ENCODE peak calls at places on chromosomes 1 and 21, in six cellular contexts. A, Q, G, L, O and Z are unnamed samples.

GRCh38 chr1:214569357-214570004 is 18.1 kb upstream of the PTPN14 start:
- DNase-seq in A (no peak), Q (peak), G (no peak), L (no peak), O (peak), Z (no peak)

GRCh38 chr1:45503462-45504360 is 3.6 kb downstream of the MMACHC start:
- DNase-seq in A (no peak), Q (no peak), G (no peak), L (no peak), O (no peak), Z (no peak)

GRCh38 chr1:109113787-109114568 is at the start of gene ELAPOR1:
- DNase-seq in A (no peak), Q (peak), G (peak), L (peak), O (peak), Z (peak)

GRCh38 chr1:207938016-207938415 is 27.1 kb upstream of the CD34 start:
- DNase-seq in A (no peak), Q (peak), G (peak), L (no peak), O (peak), Z (no peak)

GRCh38 chr1:2415801-2416208 is 3.4 kb upstream of the PEX10 start:
- DNase-seq in A (peak), Q (no peak), G (no peak), L (no peak), O (peak), Z (no peak)

GRCh38 chr1:7408771-7409150 is 362.3 kb upstream of the VAMP3 start:
- DNase-seq in A (no peak), Q (no peak), G (no peak), L (no peak), O (no peak), Z (no peak)

GRCh38 chr1:56285554-56286402 is 293.6 kb downstream of the PLPP3 start:
- DNase-seq in A (no peak), Q (no peak), G (no peak), L (no peak), O (no peak), Z (no peak)

GRCh38 chr1:188700116-188700515 is 1777.5 kb downstream of the BRINP3 start:
- DNase-seq in A (no peak), Q (no peak), G (no peak), L (no peak), O (peak), Z (no peak)

GRCh38 chr1:1941868-1942752 is 23.0 kb upstream of the TMEM52 start:
- DNase-seq in A (no peak), Q (no peak), G (no peak), L (no peak), O (no peak), Z (no peak)

GRCh38 chr1:11324562-11324961 is 51.6 kb downstream of the UBIAD1 start:
- DNase-seq in A (no peak), Q (no peak), G (no peak), L (no peak), O (no peak), Z (no peak)
- TF ChIP-seq EZH2phosphoT487 in A (no peak), Q (no peak), G (no peak), L (no peak), O (no peak), Z (no peak)

GRCh38 chr1:155226910-155227260 is 18.4 kb downstream of the MTX1 start:
- DNase-seq in A (peak), Q (peak), G (peak), L (peak), O (peak), Z (peak)
- TF ChIP-seq EZH2phosphoT487 in A (no peak), Q (no peak), G (no peak), L (no peak), O (no peak), Z (no peak)

GRCh38 chr1:205746757-205747412 is 3.1 kb downstream of the NUCKS1 start:
- DNase-seq in A (no peak), Q (peak), G (no peak), L (no peak), O (no peak), Z (no peak)
- TF ChIP-seq EZH2phosphoT487 in A (no peak), Q (no peak), G (no peak), L (no peak), O (no peak), Z (no peak)

GRCh38 chr1:86757272-86757984 is 53.1 kb downstream of the SH3GLB1 start:
- DNase-seq in A (no peak), Q (peak), G (peak), L (no peak), O (no peak), Z (no peak)
- TF ChIP-seq EZH2phosphoT487 in A (no peak), Q (no peak), G (no peak), L (no peak), O (no peak), Z (no peak)

GRCh38 chr1:13911697-13912619 is 212.0 kb downstream of the PRDM2 start:
- DNase-seq in A (no peak), Q (no peak), G (no peak), L (no peak), O (no peak), Z (no peak)
- TF ChIP-seq EZH2phosphoT487 in A (no peak), Q (no peak), G (no peak), L (no peak), O (no peak), Z (no peak)

DNA sequence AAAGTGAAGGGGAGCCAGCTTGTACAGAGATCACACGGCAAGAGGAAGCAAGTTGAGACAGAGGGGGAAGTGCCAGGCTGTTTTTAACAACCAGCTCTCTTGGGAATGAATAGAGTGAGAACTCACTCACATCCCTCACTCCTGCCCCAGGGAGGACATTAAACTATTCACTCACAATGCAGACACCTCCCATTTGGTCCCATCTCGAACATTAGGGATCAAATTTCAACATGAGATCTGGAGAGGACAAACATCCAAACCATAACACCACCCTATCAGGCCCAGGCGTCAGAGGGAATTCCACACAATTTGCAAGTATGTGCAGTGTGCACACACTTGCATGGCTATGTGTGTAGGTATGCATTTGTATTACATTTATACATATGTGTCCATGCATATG is 62.7 kb downstream of the DMAP1 start:
- DNase-seq in A (peak), Q (peak), G (no peak), L (peak), O (no peak), Z (no peak)
- TF ChIP-seq EZH2phosphoT487 in A (no peak), Q (no peak), G (no peak), L (no peak), O (no peak), Z (no peak)

DNA sequence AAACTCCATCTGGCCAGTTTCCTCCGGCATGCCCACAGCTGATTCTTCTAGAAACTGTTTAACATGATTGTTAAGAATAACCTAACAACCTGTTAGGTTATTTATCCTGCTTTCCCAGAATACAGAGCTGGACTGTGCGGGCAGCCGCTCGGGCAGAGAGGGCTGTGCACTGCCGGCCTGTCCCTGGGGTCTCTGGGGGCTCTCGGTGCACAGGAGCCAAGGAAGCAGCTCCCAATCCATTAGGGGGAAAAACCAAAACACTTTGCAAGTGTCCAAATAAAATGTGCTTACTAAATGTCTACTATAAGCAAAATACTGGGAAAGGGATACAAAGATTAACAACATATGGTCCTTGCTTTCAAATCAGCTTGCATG is 50.8 kb downstream of the HLCS start:
- DNase-seq in A (no peak), Q (no peak), G (no peak), L (no peak), O (no peak), Z (no peak)
- TF ChIP-seq EZH2phosphoT487 in A (no peak), Q (no peak), G (no peak), L (no peak), O (no peak), Z (no peak)

DNA sequence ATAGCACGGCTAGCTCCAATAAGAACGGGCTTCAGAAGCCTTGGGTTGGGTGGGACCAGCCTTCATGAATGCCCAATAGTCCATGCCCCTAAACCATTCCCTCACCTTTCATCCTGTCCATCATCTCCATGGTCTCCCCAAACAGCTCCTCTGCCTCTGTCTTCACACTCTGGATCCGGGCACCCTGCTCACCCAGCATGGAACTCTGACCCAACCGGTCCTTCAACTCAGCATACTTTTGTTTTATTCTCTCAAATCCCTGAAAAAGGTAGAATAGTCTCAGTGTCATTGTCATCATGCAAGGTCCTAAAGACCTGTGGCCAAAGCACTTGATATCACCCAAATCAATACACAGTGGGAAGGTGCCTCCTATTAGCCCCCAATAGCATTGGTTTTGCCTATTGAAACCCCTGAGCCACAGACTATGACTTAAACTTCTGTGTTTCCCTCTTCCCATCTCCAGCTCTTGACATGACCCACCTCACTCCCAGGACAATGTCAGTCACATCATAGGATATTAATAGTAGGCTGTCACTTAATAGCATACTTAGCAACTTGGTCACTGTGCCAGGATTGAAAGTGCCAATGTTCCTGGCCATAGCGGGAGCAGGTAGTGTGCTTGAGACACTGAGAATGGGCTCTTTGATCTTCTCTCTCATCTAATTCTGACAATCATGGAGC is 33.0 kb downstream of the CAMK1G start:
- DNase-seq in A (no peak), Q (no peak), G (no peak), L (no peak), O (no peak), Z (no peak)
- TF ChIP-seq EZH2phosphoT487 in A (no peak), Q (no peak), G (no peak), L (no peak), O (no peak), Z (no peak)